ENCODE peak calls at places on chromosomes 12 and 14, in four cellular contexts. One of them, this sample, is unnamed.

GRCh38 chr14:22276913-22277816 is 311.9 kb downstream of the DAD1 start:
- DNase-seq in HepG2: peak; percentile 46
- DNase-seq in SK-N-SH: peak; percentile 3
- DNase-seq in WTC11: no peak
- DNase-seq in this sample: peak; percentile 6

GRCh38 chr12:7099290-7099996 is 7.2 kb upstream of the C1R start:
- DNase-seq in HepG2: no peak
- DNase-seq in SK-N-SH: no peak
- DNase-seq in WTC11: no peak
- DNase-seq in this sample: no peak

GRCh38 chr12:80269953-80270552 is 170.7 kb downstream of the OTOGL start:
- DNase-seq in HepG2: peak; percentile 24
- DNase-seq in SK-N-SH: peak; percentile 10
- DNase-seq in WTC11: no peak
- DNase-seq in this sample: peak; percentile 41

GRCh38 chr14:30125322-30125944 is 197.8 kb upstream of the PRKD1 start:
- DNase-seq in HepG2: no peak
- DNase-seq in SK-N-SH: no peak
- DNase-seq in WTC11: no peak
- DNase-seq in this sample: no peak

GRCh38 chr12:113476093-113476986 is 4.7 kb upstream of the LHX5 start:
- DNase-seq in HepG2: no peak
- DNase-seq in SK-N-SH: peak; percentile 50
- DNase-seq in WTC11: no peak
- DNase-seq in this sample: no peak

GRCh38 chr12:16579041-16579440 is 26.9 kb downstream of the LMO3 start:
- DNase-seq in HepG2: no peak
- DNase-seq in SK-N-SH: no peak
- DNase-seq in WTC11: no peak
- DNase-seq in this sample: no peak

GRCh38 chr14:26984318-26985177 is 386.7 kb upstream of the NOVA1 start:
- DNase-seq in HepG2: peak; percentile 64
- DNase-seq in SK-N-SH: peak; percentile 11
- DNase-seq in WTC11: peak; percentile 70
- DNase-seq in this sample: peak; percentile 61

GRCh38 chr12:460301-461230 is 827 bp downstream of the B4GALNT3 start:
- DNase-seq in HepG2: no peak
- DNase-seq in SK-N-SH: peak; percentile 82
- DNase-seq in WTC11: peak; percentile 21
- DNase-seq in this sample: peak; percentile 31

GRCh38 chr14:66403183-66403582 is 83.0 kb upstream of the CCDC196 start:
- DNase-seq in HepG2: peak; percentile 40
- DNase-seq in SK-N-SH: no peak
- DNase-seq in WTC11: no peak
- DNase-seq in this sample: no peak

GRCh38 chr12:80472912-80473500 is 29.0 kb downstream of the PTPRQ start:
- DNase-seq in HepG2: peak; percentile 35
- DNase-seq in SK-N-SH: peak; percentile 20
- DNase-seq in WTC11: peak; percentile 17
- DNase-seq in this sample: no peak

GRCh38 chr12:99619389-99620158 is 28.0 kb upstream of the GARIN6 start:
- DNase-seq in HepG2: peak; percentile 14
- DNase-seq in SK-N-SH: peak; percentile 22
- DNase-seq in WTC11: peak; percentile 49
- DNase-seq in this sample: peak; percentile 10

GRCh38 chr12:14185441-14186192 is 179.9 kb upstream of the ATF7IP start:
- DNase-seq in HepG2: peak; percentile 26
- DNase-seq in SK-N-SH: peak; percentile 37
- DNase-seq in WTC11: peak; percentile 47
- DNase-seq in this sample: peak; percentile 12

GRCh38 chr14:32507029-32507984 is 178.2 kb downstream of the AKAP6 start:
- DNase-seq in HepG2: no peak
- DNase-seq in SK-N-SH: no peak
- DNase-seq in WTC11: no peak
- DNase-seq in this sample: no peak

GRCh38 chr14:51677276-51677675 is 25.6 kb downstream of the FRMD6 start:
- DNase-seq in HepG2: no peak
- DNase-seq in SK-N-SH: peak; percentile 18
- DNase-seq in WTC11: no peak
- DNase-seq in this sample: no peak

GRCh38 chr12:4245446-4245845 is 28.1 kb upstream of the CCND2 start:
- DNase-seq in HepG2: no peak
- DNase-seq in SK-N-SH: no peak
- DNase-seq in WTC11: no peak
- DNase-seq in this sample: no peak

GRCh38 chr12:4243098-4243795 is 30.3 kb upstream of the CCND2 start:
- DNase-seq in HepG2: no peak
- DNase-seq in SK-N-SH: no peak
- DNase-seq in WTC11: no peak
- DNase-seq in this sample: no peak

GRCh38 chr12:4242595-4242994 is 31.0 kb upstream of the CCND2 start:
- DNase-seq in HepG2: no peak
- DNase-seq in SK-N-SH: no peak
- DNase-seq in WTC11: no peak
- DNase-seq in this sample: no peak

GRCh38 chr12:4244868-4245267 is 28.7 kb upstream of the CCND2 start:
- DNase-seq in HepG2: no peak
- DNase-seq in SK-N-SH: no peak
- DNase-seq in WTC11: no peak
- DNase-seq in this sample: no peak

GRCh38 chr12:4246116-4246515 is 27.4 kb upstream of the CCND2 start:
- DNase-seq in HepG2: no peak
- DNase-seq in SK-N-SH: no peak
- DNase-seq in WTC11: no peak
- DNase-seq in this sample: no peak
- TF ChIP-seq FOXJ3 in HepG2: no peak
- TF ChIP-seq FOXJ3 in SK-N-SH: no peak
- TF ChIP-seq FOXJ3 in WTC11: no peak
- TF ChIP-seq FOXJ3 in this sample: no peak

GRCh38 chr14:91870001-91870400 is 2.7 kb upstream of the TC2N start:
- DNase-seq in HepG2: peak; percentile 5
- DNase-seq in SK-N-SH: no peak
- DNase-seq in WTC11: no peak
- DNase-seq in this sample: no peak
- TF ChIP-seq FOXJ3 in HepG2: no peak
- TF ChIP-seq FOXJ3 in SK-N-SH: no peak
- TF ChIP-seq FOXJ3 in WTC11: no peak
- TF ChIP-seq FOXJ3 in this sample: no peak

GRCh38 chr12:85951823-85952222 is 77.7 kb downstream of the NTS start:
- DNase-seq in HepG2: no peak
- DNase-seq in SK-N-SH: peak; percentile 3
- DNase-seq in WTC11: no peak
- DNase-seq in this sample: no peak

GRCh38 chr12:85949253-85949652 is 75.2 kb downstream of the NTS start:
- DNase-seq in HepG2: no peak
- DNase-seq in SK-N-SH: no peak
- DNase-seq in WTC11: no peak
- DNase-seq in this sample: no peak

DNA sequence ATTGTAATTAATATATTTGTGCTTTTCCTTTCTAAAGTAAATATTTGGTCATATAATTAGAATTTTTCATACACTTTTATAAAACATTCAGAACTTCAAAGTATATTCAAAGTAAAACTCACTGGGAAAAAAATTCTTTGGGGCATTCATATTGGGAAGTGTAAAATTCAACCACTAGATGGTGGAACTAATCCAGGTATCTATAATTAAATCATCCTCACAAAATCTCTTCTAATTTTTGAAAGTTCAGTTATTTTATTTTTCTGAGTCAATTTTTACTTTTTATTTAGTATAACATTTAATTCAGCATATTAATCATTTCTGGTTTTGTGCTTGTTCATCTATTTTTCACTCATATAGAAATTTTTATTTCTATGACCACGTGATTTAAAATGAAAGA is 81.0 kb downstream of the NTS start:
- DNase-seq in HepG2: no peak
- DNase-seq in SK-N-SH: peak; percentile 4
- DNase-seq in WTC11: no peak
- DNase-seq in this sample: no peak
- TF ChIP-seq FOXJ3 in HepG2: no peak
- TF ChIP-seq FOXJ3 in SK-N-SH: no peak
- TF ChIP-seq FOXJ3 in WTC11: no peak
- TF ChIP-seq FOXJ3 in this sample: no peak

GRCh38 chr12:44034916-44035315 is 199.0 kb downstream of the TMEM117 start:
- DNase-seq in HepG2: no peak
- DNase-seq in SK-N-SH: no peak
- DNase-seq in WTC11: no peak
- DNase-seq in this sample: no peak
- TF ChIP-seq FOXJ3 in HepG2: no peak
- TF ChIP-seq FOXJ3 in SK-N-SH: no peak
- TF ChIP-seq FOXJ3 in WTC11: no peak
- TF ChIP-seq FOXJ3 in this sample: no peak

This sample was measured in K562.